ENCODE peak calls at places on chromosomes 1 and 21, in six cellular contexts. K, R, Y, Q, V and N are unnamed samples.

GRCh38 chr1:61318319-61319125 is 236.2 kb downstream of the NFIA start:
- DNase-seq in K (peak; percentile 56), R (peak; percentile 76), Y (peak; percentile 87), Q (no peak), V (no peak), N (no peak)

GRCh38 chr1:246427611-246428010 is 79.5 kb downstream of the SMYD3 start:
- DNase-seq in K (no peak), R (no peak), Y (no peak), Q (no peak), V (no peak), N (no peak)

GRCh38 chr1:199123615-199124014 is 484.8 kb downstream of the PTPRC start:
- DNase-seq in K (no peak), R (no peak), Y (no peak), Q (no peak), V (no peak), N (no peak)

GRCh38 chr1:75502776-75503175 is 108.1 kb downstream of the SLC44A5 start:
- DNase-seq in K (no peak), R (no peak), Y (no peak), Q (no peak), V (no peak), N (no peak)

GRCh38 chr1:66402194-66402593 is 131.8 kb upstream of the SGIP1 start:
- DNase-seq in K (no peak), R (peak; percentile 49), Y (peak; percentile 94), Q (no peak), V (no peak), N (no peak)

GRCh38 chr21:44531606-44532128 is 8.3 kb downstream of the KRTAP10-1 start:
- DNase-seq in K (no peak), R (no peak), Y (no peak), Q (no peak), V (no peak), N (no peak)

GRCh38 chr21:45536301-45537081 is 5.7 kb downstream of the SLC19A1 start:
- DNase-seq in K (peak; percentile 45), R (no peak), Y (no peak), Q (no peak), V (no peak), N (no peak)

GRCh38 chr1:108560430-108561144 is 687 bp downstream of the EEIG2 start:
- DNase-seq in K (peak; percentile 78), R (peak; percentile 45), Y (peak; percentile 66), Q (peak; percentile 14), V (no peak), N (peak; percentile 23)

GRCh38 chr1:173020138-173020742 is 30.5 kb downstream of the TNFSF18 start:
- DNase-seq in K (no peak), R (no peak), Y (peak; percentile 74), Q (no peak), V (no peak), N (no peak)

GRCh38 chr1:94974224-94974623 is 47.3 kb upstream of the CNN3 start:
- DNase-seq in K (no peak), R (no peak), Y (no peak), Q (no peak), V (no peak), N (no peak)

GRCh38 chr1:155499953-155500621 is 62.5 kb downstream of the ASH1L start:
- DNase-seq in K (peak; percentile 72), R (no peak), Y (peak; percentile 64), Q (no peak), V (no peak), N (peak; percentile 57)

GRCh38 chr1:246203180-246203579 is 303.9 kb downstream of the SMYD3 start:
- DNase-seq in K (no peak), R (no peak), Y (no peak), Q (no peak), V (no peak), N (no peak)

GRCh38 chr1:177858222-177858894 is 111.5 kb downstream of the SEC16B start:
- DNase-seq in K (no peak), R (no peak), Y (peak; percentile 43), Q (no peak), V (no peak), N (no peak)

GRCh38 chr1:181113061-181113695 is 24.7 kb downstream of the IER5 start:
- DNase-seq in K (no peak), R (no peak), Y (no peak), Q (no peak), V (no peak), N (no peak)

GRCh38 chr1:192564099-192564498 is 11.5 kb upstream of the RGS1 start:
- DNase-seq in K (no peak), R (no peak), Y (no peak), Q (no peak), V (no peak), N (no peak)

GRCh38 chr1:21251773-21252471 is 38.3 kb downstream of the ECE1 start:
- DNase-seq in K (no peak), R (peak; percentile 77), Y (no peak), Q (no peak), V (peak; percentile 1), N (no peak)

GRCh38 chr1:78355646-78356045 is 135.1 kb upstream of the PTGFR start:
- DNase-seq in K (no peak), R (no peak), Y (no peak), Q (no peak), V (no peak), N (no peak)

GRCh38 chr1:22751124-22751531 is 40.5 kb downstream of the EPHB2 start:
- DNase-seq in K (peak; percentile 53), R (no peak), Y (no peak), Q (no peak), V (no peak), N (no peak)

GRCh38 chr1:42639116-42639515 is 19.1 kb upstream of the PPIH start:
- DNase-seq in K (no peak), R (no peak), Y (no peak), Q (no peak), V (no peak), N (no peak)

GRCh38 chr1:29964718-29965533 is 728.6 kb downstream of the PTPRU start:
- DNase-seq in K (no peak), R (no peak), Y (no peak), Q (no peak), V (no peak), N (no peak)

GRCh38 chr1:89603651-89604413 is 29.1 kb upstream of the LRRC8C start:
- DNase-seq in K (no peak), R (no peak), Y (no peak), Q (no peak), V (no peak), N (no peak)